ENCODE peak calls at places on chromosome 3, in ten cellular contexts. W, A, H, D, L, V, B, U, I and C are unnamed samples.
A peak's percentile ranks its signal among the peaks of the same experiment; 100 is the strongest.

GRCh38 chr3:151107177-151107576 is 21.7 kb downstream of the MED12L start:
- DNase-seq in H (no peak), V (no peak), U (no peak), W (no peak), B (no peak), I (no peak), L (no peak), D (no peak), A (no peak), C (no peak)

GRCh38 chr3:153443961-153444360 is 281.9 kb downstream of the RAP2B start:
- DNase-seq in H (peak; percentile 26), I (no peak), W (no peak), A (no peak), B (no peak), V (no peak), D (no peak), L (no peak), U (no peak), C (no peak)

GRCh38 chr3:110973263-110973895 is 98.2 kb upstream of the NECTIN3 start:
- DNase-seq in I (no peak), H (no peak), A (no peak), L (no peak), W (no peak), U (no peak), V (no peak), D (no peak), B (no peak), C (no peak)

GRCh38 chr3:66398228-66399025 is 102.4 kb downstream of the LRIG1 start:
- DNase-seq in D (peak; percentile 44), W (no peak), I (no peak), B (peak; percentile 58), L (no peak), V (no peak), U (no peak), H (peak; percentile 49), A (no peak), C (no peak)

GRCh38 chr3:24981924-24982323 is 446.1 kb upstream of the RARB start:
- DNase-seq in U (no peak), I (no peak), D (no peak), W (no peak), B (no peak), L (no peak), H (no peak), V (no peak), A (no peak), C (no peak)

GRCh38 chr3:143010024-143010423 is 8.7 kb downstream of the U2SURP start:
- DNase-seq in I (no peak), U (no peak), B (no peak), A (no peak), L (no peak), V (no peak), D (no peak), W (no peak), H (peak; percentile 49), C (no peak)

GRCh38 chr3:132911741-132912415 is 126.3 kb upstream of the TMEM108 start:
- DNase-seq in H (peak; percentile 24), B (no peak), V (no peak), I (no peak), U (no peak), D (no peak), L (no peak), A (no peak), W (no peak), C (no peak)

GRCh38 chr3:63937661-63938651 is 25.8 kb upstream of the SCAANT1 start:
- DNase-seq in L (peak; percentile 36), U (no peak), H (no peak), B (no peak), I (no peak), A (no peak), D (no peak), W (no peak), V (peak; percentile 49), C (no peak)

GRCh38 chr3:136783708-136784191 is 31.6 kb upstream of the STAG1 start:
- DNase-seq in B (no peak), A (no peak), D (no peak), L (no peak), V (no peak), W (no peak), H (peak; percentile 9), U (no peak), I (peak; percentile 19), C (no peak)

GRCh38 chr3:37765591-37766219 is 96.0 kb upstream of the CTDSPL start:
- DNase-seq in V (no peak), I (peak; percentile 40), L (no peak), W (peak; percentile 38), A (no peak), U (no peak), B (peak; percentile 75), D (no peak), H (no peak), C (no peak)

GRCh38 chr3:16467368-16467767 is 46.1 kb downstream of the RFTN1 start:
- DNase-seq in D (no peak), I (no peak), W (no peak), L (no peak), H (no peak), V (no peak), B (no peak), U (no peak), A (no peak), C (peak; percentile 27)

GRCh38 chr3:16471897-16472296 is 41.6 kb downstream of the RFTN1 start:
- DNase-seq in A (no peak), W (no peak), H (no peak), L (no peak), U (no peak), D (no peak), I (no peak), V (no peak), B (no peak), C (no peak)

GRCh38 chr3:16472593-16472992 is 40.9 kb downstream of the RFTN1 start:
- DNase-seq in V (no peak), D (no peak), I (no peak), W (no peak), H (no peak), U (no peak), A (no peak), L (no peak), B (no peak), C (no peak)

GRCh38 chr3:16468114-16469098 is 45.1 kb downstream of the RFTN1 start:
- DNase-seq in I (peak; percentile 67), H (no peak), D (no peak), W (no peak), V (no peak), U (no peak), A (no peak), B (no peak), L (no peak), C (no peak)

GRCh38 chr3:16470590-16470989 is 42.9 kb downstream of the RFTN1 start:
- DNase-seq in A (no peak), B (no peak), D (no peak), I (no peak), U (no peak), H (no peak), L (no peak), W (no peak), V (no peak), C (no peak)
- H3K9me3 ChIP-seq in A (no peaks in the 10 kb centered on the region), B (no peaks in the 10 kb centered on the region), D (no peaks in the 10 kb centered on the region), I (no peaks in the 10 kb centered on the region), U (no peaks in the 10 kb centered on the region), H (no peaks in the 10 kb centered on the region), L (peaks cover 7% of the 10 kb centered on the region), W (peaks cover 14% of the 10 kb centered on the region), V (no peaks in the 10 kb centered on the region), C (no peaks in the 10 kb centered on the region)

GRCh38 chr3:242986-243706 is 46.6 kb downstream of the CHL1 start:
- DNase-seq in V (no peak), D (no peak), W (no peak), B (no peak), U (no peak), L (no peak), A (no peak), I (peak; percentile 85), H (peak; percentile 1), C (no peak)
- H3K9me3 ChIP-seq in V (no peaks in the 10 kb centered on the region), D (peaks cover 1% of the 10 kb centered on the region), W (no peaks in the 10 kb centered on the region), B (no peaks in the 10 kb centered on the region), U (no peaks in the 10 kb centered on the region), L (no peaks in the 10 kb centered on the region), A (no peaks in the 10 kb centered on the region), I (no peaks in the 10 kb centered on the region), H (no peaks in the 10 kb centered on the region), C (no peaks in the 10 kb centered on the region)

GRCh38 chr3:6455031-6455430 is 405.9 kb upstream of the GRM7 start:
- DNase-seq in B (no peak), A (no peak), D (no peak), I (no peak), H (no peak), W (no peak), V (no peak), L (no peak), U (no peak), C (no peak)
- H3K9me3 ChIP-seq in B (no peaks in the 10 kb centered on the region), A (no peaks in the 10 kb centered on the region), D (no peaks in the 10 kb centered on the region), I (no peaks in the 10 kb centered on the region), H (peaks cover 4% of the 10 kb centered on the region), W (no peaks in the 10 kb centered on the region), V (no peaks in the 10 kb centered on the region), L (no peaks in the 10 kb centered on the region), U (no peaks in the 10 kb centered on the region), C (no peaks in the 10 kb centered on the region)

GRCh38 chr3:112550859-112551258 is 10.9 kb downstream of the ATG3 start:
- DNase-seq in I (no peak), W (no peak), V (no peak), B (no peak), A (no peak), U (no peak), L (no peak), H (peak; percentile 5), D (no peak), C (no peak)

GRCh38 chr3:112557980-112558379 is 3.8 kb downstream of the ATG3 start:
- DNase-seq in U (no peak), A (no peak), H (no peak), V (no peak), B (no peak), L (no peak), W (no peak), D (no peak), I (no peak), C (no peak)

GRCh38 chr3:112561085-112561692 is 573 bp downstream of the ATG3 start:
- DNase-seq in B (peak; percentile 83), V (peak; percentile 76), D (peak; percentile 61), A (peak; percentile 28), W (peak; percentile 58), L (peak; percentile 71), U (peak; percentile 24), H (peak; percentile 96), I (peak; percentile 88), C (peak; percentile 53)

GRCh38 chr3:112560330-112560729 is 1.4 kb downstream of the ATG3 start:
- DNase-seq in A (no peak), L (no peak), B (no peak), I (no peak), H (peak; percentile 37), V (no peak), U (no peak), D (no peak), W (no peak), C (no peak)

GRCh38 chr3:112555535-112556170 is 6.1 kb downstream of the ATG3 start:
- DNase-seq in V (no peak), D (no peak), W (no peak), H (peak; percentile 6), I (no peak), U (no peak), L (no peak), B (no peak), A (no peak), C (no peak)
- H3K9me3 ChIP-seq in V (no peaks in the 10 kb centered on the region), D (no peaks in the 10 kb centered on the region), W (no peaks in the 10 kb centered on the region), H (no peaks in the 10 kb centered on the region), I (no peaks in the 10 kb centered on the region), U (no peaks in the 10 kb centered on the region), L (no peaks in the 10 kb centered on the region), B (no peaks in the 10 kb centered on the region), A (no peaks in the 10 kb centered on the region), C (no peaks in the 10 kb centered on the region)

GRCh38 chr3:147864754-147865354 is 455.7 kb downstream of the ZIC1 start:
- DNase-seq in D (no peak), W (no peak), B (no peak), L (no peak), I (peak; percentile 6), V (no peak), U (no peak), H (no peak), A (no peak), C (no peak)
- H3K9me3 ChIP-seq in D (no peaks in the 10 kb centered on the region), W (peaks cover 30% of the 10 kb centered on the region), B (no peaks in the 10 kb centered on the region), L (peaks cover 14% of the 10 kb centered on the region), I (no peaks in the 10 kb centered on the region), V (no peaks in the 10 kb centered on the region), U (no peaks in the 10 kb centered on the region), H (no peaks in the 10 kb centered on the region), A (no peaks in the 10 kb centered on the region), C (no peaks in the 10 kb centered on the region)